ENCODE peak calls at places on chromosomes 16 and 17, in ten cellular contexts. One of them, this sample, is unnamed.

GRCh38 chr17:44108440-44109311 is 14.8 kb downstream of the HDAC5 start:
- DNase-seq in tibial nerve: peak; percentile 67
- DNase-seq in aorta: peak; percentile 95
- DNase-seq in left ventricle myocardium inferior: peak; percentile 85
- DNase-seq in fibroblast of lung: peak; percentile 97
- DNase-seq in SK-N-SH: peak; percentile 52
- DNase-seq in Peyer's patch: peak; percentile 45
- DNase-seq in tibial artery: peak; percentile 94
- DNase-seq in thoracic aorta: peak; percentile 94
- DNase-seq in CD4-positive, alpha-beta T cell: no peak
- DNase-seq in this sample: no peak

GRCh38 chr17:12118617-12119016 is 97.9 kb downstream of the MAP2K4 start:
- DNase-seq in tibial nerve: no peak
- DNase-seq in aorta: no peak
- DNase-seq in left ventricle myocardium inferior: no peak
- DNase-seq in fibroblast of lung: no peak
- DNase-seq in SK-N-SH: no peak
- DNase-seq in Peyer's patch: no peak
- DNase-seq in tibial artery: no peak
- DNase-seq in thoracic aorta: no peak
- DNase-seq in CD4-positive, alpha-beta T cell: no peak
- DNase-seq in this sample: no peak

GRCh38 chr17:40086150-40087044 is 14.0 kb downstream of the NR1D1 start:
- DNase-seq in tibial nerve: no peak
- DNase-seq in aorta: no peak
- DNase-seq in left ventricle myocardium inferior: no peak
- DNase-seq in fibroblast of lung: no peak
- DNase-seq in SK-N-SH: peak; percentile 92
- DNase-seq in Peyer's patch: peak; percentile 69
- DNase-seq in tibial artery: peak; percentile 54
- DNase-seq in thoracic aorta: no peak
- DNase-seq in CD4-positive, alpha-beta T cell: peak; percentile 46
- DNase-seq in this sample: no peak

GRCh38 chr16:30381351-30382041 is 865 bp downstream of the SEPTIN1 start:
- DNase-seq in tibial nerve: no peak
- DNase-seq in aorta: no peak
- DNase-seq in left ventricle myocardium inferior: no peak
- DNase-seq in fibroblast of lung: no peak
- DNase-seq in SK-N-SH: no peak
- DNase-seq in Peyer's patch: no peak
- DNase-seq in tibial artery: no peak
- DNase-seq in thoracic aorta: no peak
- DNase-seq in CD4-positive, alpha-beta T cell: no peak
- DNase-seq in this sample: no peak

GRCh38 chr17:59846391-59847165 is 46.2 kb downstream of the TUBD1 start:
- DNase-seq in tibial nerve: peak; percentile 61
- DNase-seq in aorta: peak; percentile 71
- DNase-seq in left ventricle myocardium inferior: peak; percentile 41
- DNase-seq in fibroblast of lung: peak; percentile 92
- DNase-seq in SK-N-SH: no peak
- DNase-seq in Peyer's patch: no peak
- DNase-seq in tibial artery: peak; percentile 60
- DNase-seq in thoracic aorta: no peak
- DNase-seq in CD4-positive, alpha-beta T cell: no peak
- DNase-seq in this sample: peak; percentile 54

GRCh38 chr17:77098884-77099545 is 41.8 kb upstream of the SEC14L1 start:
- DNase-seq in tibial nerve: peak; percentile 89
- DNase-seq in aorta: no peak
- DNase-seq in left ventricle myocardium inferior: no peak
- DNase-seq in fibroblast of lung: peak; percentile 69
- DNase-seq in SK-N-SH: no peak
- DNase-seq in Peyer's patch: no peak
- DNase-seq in tibial artery: peak; percentile 74
- DNase-seq in thoracic aorta: no peak
- DNase-seq in CD4-positive, alpha-beta T cell: peak; percentile 47
- DNase-seq in this sample: peak; percentile 50

GRCh38 chr16:57194512-57194911 is 8.4 kb downstream of the RSPRY1 start:
- DNase-seq in tibial nerve: no peak
- DNase-seq in aorta: no peak
- DNase-seq in left ventricle myocardium inferior: no peak
- DNase-seq in fibroblast of lung: peak; percentile 96
- DNase-seq in SK-N-SH: peak; percentile 25
- DNase-seq in Peyer's patch: no peak
- DNase-seq in tibial artery: no peak
- DNase-seq in thoracic aorta: no peak
- DNase-seq in CD4-positive, alpha-beta T cell: no peak
- DNase-seq in this sample: no peak

GRCh38 chr17:77449908-77450741 is 309.4 kb downstream of the SEC14L1 start:
- DNase-seq in tibial nerve: peak; percentile 73
- DNase-seq in aorta: no peak
- DNase-seq in left ventricle myocardium inferior: peak; percentile 86
- DNase-seq in fibroblast of lung: peak; percentile 57
- DNase-seq in SK-N-SH: peak; percentile 91
- DNase-seq in Peyer's patch: peak; percentile 76
- DNase-seq in tibial artery: peak; percentile 64
- DNase-seq in thoracic aorta: no peak
- DNase-seq in CD4-positive, alpha-beta T cell: no peak
- DNase-seq in this sample: peak; percentile 80

GRCh38 chr17:48994548-48995331 is 2.4 kb upstream of the IGF2BP1 start:
- DNase-seq in tibial nerve: no peak
- DNase-seq in aorta: no peak
- DNase-seq in left ventricle myocardium inferior: no peak
- DNase-seq in fibroblast of lung: no peak
- DNase-seq in SK-N-SH: no peak
- DNase-seq in Peyer's patch: no peak
- DNase-seq in tibial artery: no peak
- DNase-seq in thoracic aorta: no peak
- DNase-seq in CD4-positive, alpha-beta T cell: no peak
- DNase-seq in this sample: no peak

GRCh38 chr16:81560979-81561657 is 116.5 kb downstream of the CMIP start:
- DNase-seq in tibial nerve: no peak
- DNase-seq in aorta: no peak
- DNase-seq in left ventricle myocardium inferior: no peak
- DNase-seq in fibroblast of lung: peak; percentile 55
- DNase-seq in SK-N-SH: no peak
- DNase-seq in Peyer's patch: no peak
- DNase-seq in tibial artery: no peak
- DNase-seq in thoracic aorta: no peak
- DNase-seq in CD4-positive, alpha-beta T cell: no peak
- DNase-seq in this sample: no peak

GRCh38 chr17:27603446-27603820 is 27.6 kb upstream of the LGALS9 start:
- DNase-seq in tibial nerve: no peak
- DNase-seq in aorta: no peak
- DNase-seq in left ventricle myocardium inferior: no peak
- DNase-seq in fibroblast of lung: no peak
- DNase-seq in SK-N-SH: no peak
- DNase-seq in Peyer's patch: no peak
- DNase-seq in tibial artery: no peak
- DNase-seq in thoracic aorta: no peak
- DNase-seq in CD4-positive, alpha-beta T cell: no peak
- DNase-seq in this sample: no peak

GRCh38 chr16:59263980-59264379 is 529.9 kb upstream of the GOT2 start:
- DNase-seq in tibial nerve: no peak
- DNase-seq in aorta: no peak
- DNase-seq in left ventricle myocardium inferior: no peak
- DNase-seq in fibroblast of lung: no peak
- DNase-seq in SK-N-SH: no peak
- DNase-seq in Peyer's patch: no peak
- DNase-seq in tibial artery: no peak
- DNase-seq in thoracic aorta: no peak
- DNase-seq in CD4-positive, alpha-beta T cell: no peak
- DNase-seq in this sample: no peak

GRCh38 chr16:11551842-11552241 is 34.9 kb downstream of the LITAF start:
- DNase-seq in tibial nerve: no peak
- DNase-seq in aorta: no peak
- DNase-seq in left ventricle myocardium inferior: no peak
- DNase-seq in fibroblast of lung: no peak
- DNase-seq in SK-N-SH: no peak
- DNase-seq in Peyer's patch: no peak
- DNase-seq in tibial artery: no peak
- DNase-seq in thoracic aorta: no peak
- DNase-seq in CD4-positive, alpha-beta T cell: no peak
- DNase-seq in this sample: no peak

DNA sequence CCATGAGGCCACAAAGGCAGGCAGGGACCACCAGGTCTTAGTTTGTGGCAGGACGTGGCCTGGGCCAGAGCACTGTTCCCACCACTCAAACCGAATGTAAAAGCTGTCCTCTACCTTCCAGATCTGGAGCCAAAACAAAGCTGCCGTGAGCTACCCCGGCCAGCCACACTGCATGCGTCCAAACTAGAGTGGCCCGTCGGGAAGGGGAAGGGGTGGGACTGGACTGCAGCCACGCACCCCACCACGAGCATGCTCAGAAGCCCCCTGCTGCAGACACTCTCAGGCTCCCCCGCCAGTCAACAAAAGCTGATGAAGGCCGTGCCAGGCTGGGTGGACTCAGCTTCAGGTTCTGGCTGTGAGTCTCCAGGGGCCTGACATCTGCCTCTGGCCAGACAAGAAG is 15.2 kb downstream of the SLC13A5 start:
- DNase-seq in tibial nerve: no peak
- DNase-seq in aorta: no peak
- DNase-seq in left ventricle myocardium inferior: no peak
- DNase-seq in fibroblast of lung: no peak
- DNase-seq in SK-N-SH: no peak
- DNase-seq in Peyer's patch: no peak
- DNase-seq in tibial artery: no peak
- DNase-seq in thoracic aorta: no peak
- DNase-seq in CD4-positive, alpha-beta T cell: no peak
- DNase-seq in this sample: no peak
- H3K9me3 ChIP-seq in tibial nerve: no peaks in the 10 kb centered on the region
- H3K9me3 ChIP-seq in aorta: no peaks in the 10 kb centered on the region
- H3K9me3 ChIP-seq in left ventricle myocardium inferior: no peaks in the 10 kb centered on the region
- H3K9me3 ChIP-seq in fibroblast of lung: no peaks in the 10 kb centered on the region
- H3K9me3 ChIP-seq in SK-N-SH: no peaks in the 10 kb centered on the region
- H3K9me3 ChIP-seq in Peyer's patch: no peaks in the 10 kb centered on the region
- H3K9me3 ChIP-seq in tibial artery: no peaks in the 10 kb centered on the region
- H3K9me3 ChIP-seq in thoracic aorta: no peaks in the 10 kb centered on the region
- H3K9me3 ChIP-seq in CD4-positive, alpha-beta T cell: no peaks in the 10 kb centered on the region
- H3K9me3 ChIP-seq in this sample: no peaks in the 10 kb centered on the region

GRCh38 chr16:35450648-35451047 is 1991.2 kb downstream of the TP53TG3F start:
- DNase-seq in tibial nerve: no peak
- DNase-seq in aorta: no peak
- DNase-seq in left ventricle myocardium inferior: no peak
- DNase-seq in fibroblast of lung: no peak
- DNase-seq in SK-N-SH: no peak
- DNase-seq in Peyer's patch: no peak
- DNase-seq in tibial artery: no peak
- DNase-seq in thoracic aorta: no peak
- DNase-seq in CD4-positive, alpha-beta T cell: no peak
- DNase-seq in this sample: no peak

GRCh38 chr16:35452471-35452870 is 1993.1 kb downstream of the TP53TG3F start:
- DNase-seq in tibial nerve: no peak
- DNase-seq in aorta: no peak
- DNase-seq in left ventricle myocardium inferior: no peak
- DNase-seq in fibroblast of lung: no peak
- DNase-seq in SK-N-SH: no peak
- DNase-seq in Peyer's patch: no peak
- DNase-seq in tibial artery: no peak
- DNase-seq in thoracic aorta: no peak
- DNase-seq in CD4-positive, alpha-beta T cell: no peak
- DNase-seq in this sample: no peak

GRCh38 chr16:35449663-35450062 is 1990.3 kb downstream of the TP53TG3F start:
- DNase-seq in tibial nerve: no peak
- DNase-seq in aorta: no peak
- DNase-seq in left ventricle myocardium inferior: no peak
- DNase-seq in fibroblast of lung: no peak
- DNase-seq in SK-N-SH: no peak
- DNase-seq in Peyer's patch: no peak
- DNase-seq in tibial artery: no peak
- DNase-seq in thoracic aorta: no peak
- DNase-seq in CD4-positive, alpha-beta T cell: no peak
- DNase-seq in this sample: no peak

DNA sequence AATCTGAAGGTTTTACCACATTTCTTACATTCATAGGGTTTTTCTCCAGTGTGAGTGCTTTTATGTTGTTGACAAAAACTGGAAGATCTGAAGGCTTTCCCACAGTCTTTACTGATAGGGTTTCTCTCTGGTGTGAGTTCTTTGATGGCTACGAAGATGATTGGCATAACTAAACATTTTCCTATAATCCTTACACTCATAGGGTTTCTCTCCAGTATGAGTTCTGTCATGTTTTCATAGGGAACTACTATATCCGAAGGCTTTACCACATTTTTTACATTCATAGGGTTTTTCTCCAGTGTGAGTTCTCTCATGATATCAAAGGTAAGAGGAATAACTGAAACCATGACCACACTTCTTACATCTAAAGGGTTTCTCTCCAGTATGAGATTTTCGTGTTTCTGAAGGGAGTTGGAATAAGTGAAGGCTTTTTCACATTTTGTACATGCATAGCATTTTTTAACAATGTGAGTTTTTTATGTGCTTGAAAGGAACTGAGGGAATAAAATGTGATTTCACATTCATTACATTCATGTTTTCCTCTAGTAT is 1987.7 kb downstream of the TP53TG3F start:
- DNase-seq in tibial nerve: no peak
- DNase-seq in aorta: no peak
- DNase-seq in left ventricle myocardium inferior: no peak
- DNase-seq in fibroblast of lung: no peak
- DNase-seq in SK-N-SH: no peak
- DNase-seq in Peyer's patch: no peak
- DNase-seq in tibial artery: no peak
- DNase-seq in thoracic aorta: no peak
- DNase-seq in CD4-positive, alpha-beta T cell: no peak
- DNase-seq in this sample: no peak
- H3K9me3 ChIP-seq in tibial nerve: no peaks in the 10 kb centered on the region
- H3K9me3 ChIP-seq in aorta: peaks cover 2% of the 10 kb centered on the region
- H3K9me3 ChIP-seq in left ventricle myocardium inferior: peaks cover 90% of the 10 kb centered on the region
- H3K9me3 ChIP-seq in fibroblast of lung: peaks cover 2% of the 10 kb centered on the region
- H3K9me3 ChIP-seq in SK-N-SH: no peaks in the 10 kb centered on the region
- H3K9me3 ChIP-seq in Peyer's patch: no peaks in the 10 kb centered on the region
- H3K9me3 ChIP-seq in tibial artery: no peaks in the 10 kb centered on the region
- H3K9me3 ChIP-seq in thoracic aorta: peaks cover 11% of the 10 kb centered on the region
- H3K9me3 ChIP-seq in CD4-positive, alpha-beta T cell: peaks cover 30% of the 10 kb centered on the region
- H3K9me3 ChIP-seq in this sample: peaks cover 95% of the 10 kb centered on the region

DNA sequence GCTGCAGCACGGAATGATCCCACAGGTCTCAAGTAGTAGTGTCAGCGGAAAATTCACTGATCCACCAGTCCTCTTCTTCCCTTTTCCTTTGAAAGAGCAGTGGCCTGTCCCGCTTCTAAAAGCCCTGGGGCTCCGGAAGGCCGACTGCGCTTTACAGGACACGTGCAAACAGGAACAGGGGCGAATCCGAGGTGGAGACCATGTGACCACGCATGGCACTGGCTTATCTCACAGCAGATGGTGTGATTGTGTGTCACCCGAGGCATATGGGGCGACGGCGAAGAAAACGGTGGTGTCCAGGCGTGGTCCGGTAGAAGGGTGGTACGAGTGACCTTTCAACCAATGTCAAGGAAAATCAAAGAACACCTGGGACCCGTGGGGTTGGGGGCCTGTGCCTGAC is 12.0 kb upstream of the KCNJ18 start:
- DNase-seq in tibial nerve: no peak
- DNase-seq in aorta: no peak
- DNase-seq in left ventricle myocardium inferior: no peak
- DNase-seq in fibroblast of lung: no peak
- DNase-seq in SK-N-SH: no peak
- DNase-seq in Peyer's patch: no peak
- DNase-seq in tibial artery: peak; percentile 24
- DNase-seq in thoracic aorta: no peak
- DNase-seq in CD4-positive, alpha-beta T cell: no peak
- DNase-seq in this sample: no peak
- H3K9me3 ChIP-seq in tibial nerve: no peaks in the 10 kb centered on the region
- H3K9me3 ChIP-seq in aorta: peaks cover 1% of the 10 kb centered on the region
- H3K9me3 ChIP-seq in left ventricle myocardium inferior: no peaks in the 10 kb centered on the region
- H3K9me3 ChIP-seq in fibroblast of lung: no peaks in the 10 kb centered on the region
- H3K9me3 ChIP-seq in SK-N-SH: no peaks in the 10 kb centered on the region
- H3K9me3 ChIP-seq in Peyer's patch: no peaks in the 10 kb centered on the region
- H3K9me3 ChIP-seq in tibial artery: no peaks in the 10 kb centered on the region
- H3K9me3 ChIP-seq in thoracic aorta: no peaks in the 10 kb centered on the region
- H3K9me3 ChIP-seq in CD4-positive, alpha-beta T cell: no peaks in the 10 kb centered on the region
- H3K9me3 ChIP-seq in this sample: no peaks in the 10 kb centered on the region

GRCh38 chr16:31767267-31767666 is 106.3 kb upstream of the ZNF267 start:
- DNase-seq in tibial nerve: no peak
- DNase-seq in aorta: no peak
- DNase-seq in left ventricle myocardium inferior: no peak
- DNase-seq in fibroblast of lung: no peak
- DNase-seq in SK-N-SH: no peak
- DNase-seq in Peyer's patch: no peak
- DNase-seq in tibial artery: no peak
- DNase-seq in thoracic aorta: no peak
- DNase-seq in CD4-positive, alpha-beta T cell: no peak
- DNase-seq in this sample: no peak
- H3K9me3 ChIP-seq in tibial nerve: peaks cover 6% of the 10 kb centered on the region
- H3K9me3 ChIP-seq in aorta: peaks cover 46% of the 10 kb centered on the region
- H3K9me3 ChIP-seq in left ventricle myocardium inferior: peaks cover 100% of the 10 kb centered on the region
- H3K9me3 ChIP-seq in fibroblast of lung: no peaks in the 10 kb centered on the region
- H3K9me3 ChIP-seq in SK-N-SH: peaks cover 9% of the 10 kb centered on the region
- H3K9me3 ChIP-seq in Peyer's patch: no peaks in the 10 kb centered on the region
- H3K9me3 ChIP-seq in tibial artery: peaks cover 16% of the 10 kb centered on the region
- H3K9me3 ChIP-seq in thoracic aorta: peaks cover 81% of the 10 kb centered on the region
- H3K9me3 ChIP-seq in CD4-positive, alpha-beta T cell: peaks cover 94% of the 10 kb centered on the region
- H3K9me3 ChIP-seq in this sample: peaks cover 1% of the 10 kb centered on the region

This sample was measured in left lung.